ENCODE peak calls at places on chromosome 16, in ten cellular contexts. U is stomach, Z is psoas muscle, Y is MM.1S, J is cardiac muscle cell, P is lung, X is OCI-LY7, C is heart right ventricle, K is trophoblast cell, D is aorta. F is an unnamed sample.

GRCh38 chr16:1713933-1714332 is 7.9 kb downstream of the MAPK8IP3 start:
- DNase-seq in Y (no peak), D (no peak), K (no peak), C (no peak), P (no peak), Z (no peak), J (no peak), U (no peak), X (peak; percentile 65), F (no peak)

GRCh38 chr16:35207059-35207999 is 1747.9 kb downstream of the TP53TG3F start:
- DNase-seq in D (no peak), U (no peak), Y (peak; percentile 83), Z (no peak), K (no peak), J (no peak), P (no peak), C (peak; percentile 11), X (no peak), F (no peak)

GRCh38 chr16:48558269-48558915 is 51.6 kb downstream of the N4BP1 start:
- DNase-seq in J (peak; percentile 82), Z (no peak), Y (no peak), X (no peak), D (no peak), U (no peak), K (no peak), P (no peak), C (no peak), F (no peak)

GRCh38 chr16:87185313-87185712 is 131.9 kb downstream of the C16orf95 start:
- DNase-seq in D (no peak), C (no peak), U (no peak), J (no peak), K (no peak), Y (no peak), Z (no peak), X (no peak), P (no peak), F (no peak)

GRCh38 chr16:84735846-84736586 is 36.2 kb downstream of the USP10 start:
- DNase-seq in J (peak; percentile 54), Y (no peak), P (peak; percentile 37), U (peak; percentile 68), Z (no peak), D (no peak), K (no peak), X (no peak), C (peak; percentile 45), F (no peak)

GRCh38 chr16:17125671-17126070 is 345.1 kb downstream of the XYLT1 start:
- DNase-seq in P (no peak), C (no peak), J (no peak), X (no peak), Y (no peak), U (no peak), Z (no peak), D (no peak), K (no peak), F (no peak)

GRCh38 chr16:68790944-68791343 is 52.4 kb upstream of the TANGO6 start:
- DNase-seq in Z (no peak), Y (no peak), C (no peak), X (no peak), J (no peak), P (no peak), D (no peak), U (no peak), K (no peak), F (no peak)

GRCh38 chr16:86854058-86854621 is 275.8 kb downstream of the FOXL1 start:
- DNase-seq in Z (no peak), C (no peak), X (no peak), D (no peak), U (no peak), P (no peak), Y (no peak), J (peak; percentile 10), K (no peak), F (no peak)

DNA sequence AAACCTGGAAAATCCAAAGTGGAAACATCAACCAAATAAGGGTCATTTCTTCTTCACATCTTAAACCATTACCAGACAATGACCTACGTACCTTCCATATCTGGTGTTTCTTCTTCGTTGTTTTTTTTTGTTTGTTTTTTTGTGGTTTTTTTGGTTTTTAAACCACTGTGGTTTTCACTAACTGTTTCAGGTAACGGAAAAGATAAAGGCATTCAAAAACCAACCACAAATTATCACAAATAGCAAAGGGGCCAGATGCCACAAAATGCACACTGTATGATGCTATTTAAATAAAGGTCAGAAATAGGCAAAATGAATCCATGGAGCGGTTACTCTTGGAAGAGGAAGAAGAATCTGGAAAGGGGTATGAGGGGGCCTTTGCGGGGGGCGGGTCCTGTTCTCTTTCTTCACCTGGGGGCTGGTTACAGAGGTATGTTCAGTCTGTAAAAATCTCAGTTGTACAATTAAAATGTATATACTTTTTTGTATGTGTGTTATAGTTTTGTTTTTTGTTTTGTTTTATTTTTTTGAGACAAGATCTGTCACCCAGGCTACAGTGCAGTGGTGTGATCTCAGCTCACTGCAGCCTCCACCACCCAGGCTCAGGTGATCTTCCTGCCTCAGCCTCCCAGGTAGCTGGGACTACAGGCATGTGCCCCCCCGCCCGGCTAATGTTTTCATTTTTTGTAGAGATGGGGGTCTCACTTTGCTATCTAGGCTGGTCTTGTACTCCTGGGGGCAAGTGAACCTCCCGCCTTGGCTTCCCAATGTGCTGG is 29.6 kb downstream of the LITAF start:
- DNase-seq in X (no peak), K (no peak), C (no peak), Z (no peak), D (peak; percentile 15), P (no peak), U (no peak), Y (peak; percentile 29), J (no peak), F (no peak)
- H3K4me1 ChIP-seq in X (no peaks in the 10 kb centered on the region), K (peaks cover 19% of the 10 kb centered on the region), C (peaks cover 47% of the 10 kb centered on the region), Z (peaks cover 9% of the 10 kb centered on the region), D (no peaks in the 10 kb centered on the region), P (no peaks in the 10 kb centered on the region), U (peaks cover 75% of the 10 kb centered on the region), Y (no peaks in the 10 kb centered on the region), J (no peaks in the 10 kb centered on the region), F (peaks cover 3% of the 10 kb centered on the region)

GRCh38 chr16:67539271-67539670 is 10.6 kb downstream of the RIPOR1 start:
- DNase-seq in P (no peak), U (no peak), D (no peak), J (no peak), C (no peak), X (no peak), K (no peak), Y (no peak), Z (no peak), F (no peak)

GRCh38 chr16:67537270-67537635 is 8.6 kb downstream of the RIPOR1 start:
- DNase-seq in X (no peak), D (peak; percentile 87), U (peak; percentile 58), Z (peak; percentile 76), J (peak; percentile 65), Y (no peak), P (peak; percentile 64), C (peak; percentile 80), K (no peak), F (no peak)

GRCh38 chr16:67537636-67538591 is 9.3 kb downstream of the RIPOR1 start:
- DNase-seq in U (peak; percentile 58), X (peak; percentile 46), J (peak; percentile 52), D (peak; percentile 74), P (peak; percentile 53), Y (peak; percentile 36), K (peak; percentile 59), C (peak; percentile 85), Z (peak; percentile 73), F (no peak)

GRCh38 chr16:67539691-67540635 is 11.3 kb downstream of the RIPOR1 start:
- DNase-seq in D (no peak), X (no peak), Y (no peak), J (no peak), P (no peak), C (no peak), Z (no peak), K (no peak), U (no peak), F (no peak)

DNA sequence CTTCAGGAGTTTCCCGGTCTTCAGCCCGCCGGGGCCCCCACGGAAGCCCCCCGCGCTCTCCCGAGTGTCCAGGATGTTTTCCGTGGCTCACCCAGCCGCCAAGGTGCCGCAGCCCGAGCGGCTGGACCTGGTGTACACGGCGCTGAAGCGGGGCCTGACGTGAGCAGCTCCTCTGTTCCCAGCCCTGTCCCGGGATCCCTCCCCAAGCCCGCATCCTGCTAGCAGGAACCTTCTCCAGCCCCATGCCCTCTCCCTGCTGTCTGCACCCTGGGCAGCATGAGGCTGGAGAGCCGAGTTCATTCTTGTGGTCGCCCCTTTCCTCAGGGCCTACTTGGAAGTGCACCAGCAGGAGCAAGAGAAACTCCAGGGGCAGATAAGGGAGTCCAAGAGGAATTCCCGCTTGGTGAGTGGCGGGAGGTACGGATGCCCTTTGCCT is 10.1 kb downstream of the RIPOR1 start:
- DNase-seq in C (no peak), K (peak; percentile 61), U (peak; percentile 37), Y (no peak), Z (no peak), X (no peak), D (no peak), P (no peak), J (peak; percentile 90), F (no peak)
- H3K4me3 ChIP-seq in C (peak overlapping the region; percentile 85), K (peak overlapping the region; percentile 77), U (peak overlapping the region; percentile 63), Y (no peak overlapping the region), Z (peak overlapping the region; percentile 84), X (no peak overlapping the region), D (no peak overlapping the region), P (peak overlapping the region; percentile 35), J (peak overlapping the region; percentile 42), F (peak overlapping the region; percentile 59)

GRCh38 chr16:16075463-16076399 is 126.3 kb downstream of the ABCC1 start:
- DNase-seq in P (peak; percentile 69), K (no peak), Z (peak; percentile 66), D (peak; percentile 76), C (peak; percentile 29), J (peak; percentile 43), Y (no peak), X (no peak), U (peak; percentile 46), F (no peak)

GRCh38 chr16:16080465-16081065 is 131.1 kb downstream of the ABCC1 start:
- DNase-seq in D (no peak), Y (no peak), J (no peak), K (peak; percentile 51), Z (no peak), P (no peak), C (no peak), U (no peak), X (no peak), F (no peak)

GRCh38 chr16:16073884-16074781 is 124.7 kb downstream of the ABCC1 start:
- DNase-seq in Y (no peak), C (no peak), U (peak; percentile 34), Z (no peak), P (peak; percentile 63), K (peak; percentile 56), X (peak; percentile 20), D (no peak), J (peak; percentile 96), F (no peak)

GRCh38 chr16:16071631-16072244 is 122.3 kb downstream of the ABCC1 start:
- DNase-seq in J (peak; percentile 84), Z (peak; percentile 50), Y (no peak), P (no peak), C (peak; percentile 48), K (no peak), U (peak; percentile 86), X (no peak), D (no peak), F (no peak)

DNA sequence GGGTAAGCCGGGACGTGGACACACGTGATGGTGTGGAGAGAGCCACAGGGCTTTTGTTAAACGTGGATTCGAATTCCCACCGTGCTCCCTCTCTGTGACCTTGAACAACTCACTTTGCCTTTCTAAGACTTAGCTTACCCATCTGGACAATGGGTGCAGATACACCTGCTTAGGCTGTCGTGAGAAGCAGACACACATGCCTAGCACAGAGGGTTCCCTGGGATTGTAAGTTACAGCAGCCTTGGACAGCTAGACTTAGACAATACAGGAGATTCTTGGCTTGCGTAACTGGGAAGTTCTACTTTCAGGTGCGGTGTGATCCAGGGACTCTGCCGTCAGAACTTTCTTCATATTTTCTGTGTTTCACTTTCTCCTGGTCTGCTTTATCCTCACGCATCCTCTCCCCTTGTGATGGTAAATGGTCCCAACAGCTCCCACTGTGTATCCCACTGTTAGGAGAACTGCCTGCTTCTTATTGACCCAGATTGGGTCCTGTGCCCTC is 127.0 kb downstream of the ABCC1 start:
- DNase-seq in Z (no peak), Y (no peak), C (no peak), P (no peak), K (no peak), X (no peak), J (no peak), U (no peak), D (no peak), F (no peak)
- H3K4me1 ChIP-seq in Z (peaks cover 39% of the 10 kb centered on the region), Y (no peaks in the 10 kb centered on the region), C (peaks cover 13% of the 10 kb centered on the region), P (peaks cover 6% of the 10 kb centered on the region), K (peaks cover 13% of the 10 kb centered on the region), X (peaks cover 19% of the 10 kb centered on the region), J (peaks cover 12% of the 10 kb centered on the region), U (peaks cover 74% of the 10 kb centered on the region), D (peaks cover 11% of the 10 kb centered on the region), F (peaks cover 17% of the 10 kb centered on the region)

GRCh38 chr16:80107900-80108299 is 432.9 kb upstream of the DYNLRB2 start:
- DNase-seq in J (no peak), Y (no peak), U (no peak), X (no peak), C (no peak), D (no peak), P (no peak), Z (no peak), K (no peak), F (no peak)

GRCh38 chr16:80100186-80100585 is 440.6 kb upstream of the DYNLRB2 start:
- DNase-seq in J (no peak), C (no peak), D (no peak), Y (no peak), K (no peak), P (no peak), X (no peak), U (no peak), Z (no peak), F (no peak)

GRCh38 chr16:80103463-80103862 is 437.3 kb upstream of the DYNLRB2 start:
- DNase-seq in C (no peak), J (no peak), X (no peak), P (no peak), K (no peak), U (no peak), D (no peak), Z (no peak), Y (no peak), F (no peak)

GRCh38 chr16:80100846-80101451 is 439.8 kb upstream of the DYNLRB2 start:
- DNase-seq in Z (no peak), Y (peak; percentile 18), D (no peak), J (no peak), X (no peak), C (no peak), P (no peak), U (no peak), K (no peak), F (no peak)

GRCh38 chr16:80105160-80105559 is 435.6 kb upstream of the DYNLRB2 start:
- DNase-seq in K (peak; percentile 73), J (no peak), Z (no peak), U (no peak), C (no peak), P (no peak), Y (no peak), D (no peak), X (no peak), F (no peak)
- H3K4me3 ChIP-seq in K (no peak overlapping the region), J (no peak overlapping the region), Z (no peak overlapping the region), U (no peak overlapping the region), C (no peak overlapping the region), P (no peak overlapping the region), Y (no peak overlapping the region), D (no peak overlapping the region), X (no peak overlapping the region), F (no peak overlapping the region)